ENCODE peak calls at places on chromosomes 13 and 19, in eight cellular contexts. F is astrocyte of the spinal cord; P is MCF 10A; B is HFFc6; H is ureter; U is KG1; E is SW 1271; V is stimulated activated CD8-positive, alpha-beta memory T cell treated with anti-CD3 and anti-CD28 coated beads, Interleukin-4, amount 100 ng/mL, for 1 hour. L is an unnamed sample.

GRCh38 chr13:35283856-35284255 is 192.6 kb downstream of the MAB21L1 start:
- DNase-seq in V (no peak), B (peak), P (peak), F (no peak), U (no peak), E (no peak), H (no peak), L (peak)

GRCh38 chr13:112752711-112753541 is 63.1 kb downstream of the ATP11A start:
- DNase-seq in P (no peak), U (no peak), B (no peak), H (no peak), V (no peak), E (no peak), F (no peak), L (no peak)

GRCh38 chr13:113825851-113826250 is 38.0 kb downstream of the GAS6 start:
- DNase-seq in P (no peak), V (no peak), U (no peak), E (no peak), B (no peak), F (no peak), H (no peak), L (no peak)

GRCh38 chr19:46216612-46217011 is 12.9 kb upstream of the IGFL1 start:
- DNase-seq in B (no peak), F (no peak), H (no peak), U (no peak), P (no peak), E (no peak), V (no peak), L (no peak)

GRCh38 chr19:48568345-48568886 is 16.4 kb downstream of the SULT2B1 start:
- DNase-seq in U (no peak), P (peak), B (peak), E (peak), V (no peak), H (peak), F (peak), L (peak)

GRCh38 chr13:113736258-113736731 is 22.7 kb upstream of the TMEM255B start:
- DNase-seq in F (no peak), P (no peak), U (no peak), V (no peak), H (no peak), E (no peak), B (no peak), L (no peak)

GRCh38 chr19:46610413-46610775 is 9.3 kb downstream of the CALM3 start:
- DNase-seq in H (no peak), B (no peak), V (no peak), F (no peak), E (no peak), P (no peak), U (no peak), L (no peak)

GRCh38 chr19:4707322-4707721 is 16.3 kb downstream of the DPP9 start:
- DNase-seq in V (no peak), B (no peak), P (no peak), U (no peak), E (no peak), F (no peak), H (no peak), L (no peak)

GRCh38 chr19:4606921-4607678 is 32.2 kb upstream of the TNFAIP8L1 start:
- DNase-seq in E (no peak), V (no peak), H (no peak), U (no peak), B (no peak), P (no peak), F (no peak), L (no peak)

GRCh38 chr13:44903596-44903995 is 85.7 kb downstream of the NUFIP1 start:
- DNase-seq in U (no peak), B (peak), E (no peak), P (no peak), V (no peak), F (peak), H (peak), L (peak)

GRCh38 chr13:88745013-88745412 is 1073.8 kb downstream of the SLITRK5 start:
- DNase-seq in V (no peak), B (no peak), P (no peak), E (no peak), U (no peak), F (no peak), H (no peak), L (no peak)

GRCh38 chr19:54576411-54576976 is 2.9 kb downstream of the LILRA2 start:
- DNase-seq in P (no peak), E (no peak), V (no peak), F (no peak), U (no peak), H (no peak), B (no peak), L (no peak)

GRCh38 chr13:93775507-93776108 is 549.0 kb downstream of the GPC6 start:
- DNase-seq in U (no peak), P (peak), V (no peak), E (no peak), B (peak), F (peak), H (no peak), L (peak)